ENCODE peak calls at places on chromosomes 1 and 21, in nine cellular contexts. Z is heart right ventricle; L is NCI-H524; B is renal cortical epithelial cell; J is T-cell; C is left ventricle myocardium inferior; M is activated effector memory CD4-positive, alpha-beta T cell treated with anti-CD3 and anti-CD28 coated beads, Interleukin-2, amount 50 U/mL, for 16 hours; N is HS-5; Y is NCI-H1092. O is an unnamed sample.

GRCh38 chr1:221778535-221779142 is 36.8 kb upstream of the DUSP10 start:
- DNase-seq in J (peak), Y (no peak), Z (no peak), L (no peak), B (no peak), N (no peak), M (peak), C (no peak), O (no peak)

GRCh38 chr1:219151467-219151866 is 22.2 kb upstream of the LYPLAL1 start:
- DNase-seq in N (no peak), Y (no peak), L (no peak), J (no peak), M (no peak), Z (no peak), B (no peak), C (no peak), O (no peak)

GRCh38 chr1:151314137-151314875 is 12.9 kb downstream of the PI4KB start:
- DNase-seq in C (peak), Z (peak), J (no peak), Y (no peak), N (peak), B (peak), L (no peak), M (no peak), O (peak)

GRCh38 chr1:215710340-215710971 is 143.4 kb downstream of the KCTD3 start:
- DNase-seq in Z (no peak), B (peak), Y (peak), C (no peak), L (peak), M (no peak), J (no peak), N (no peak), O (no peak)

GRCh38 chr21:33731447-33731846 is 89.1 kb downstream of the ITSN1 start:
- DNase-seq in Z (no peak), M (no peak), B (no peak), L (no peak), J (no peak), Y (no peak), C (no peak), N (no peak), O (no peak)

GRCh38 chr1:218392717-218393116 is 47.6 kb downstream of the TGFB2 start:
- DNase-seq in L (no peak), C (no peak), M (no peak), J (no peak), Z (no peak), B (peak), N (no peak), Y (no peak), O (no peak)

GRCh38 chr1:232196042-232196441 is 433.9 kb downstream of the SIPA1L2 start:
- DNase-seq in J (no peak), Y (no peak), N (no peak), C (no peak), B (no peak), M (no peak), Z (no peak), L (no peak), O (no peak)

GRCh38 chr1:233277637-233278413 is 17.7 kb downstream of the PCNX2 start:
- DNase-seq in N (no peak), M (no peak), Y (no peak), Z (no peak), C (no peak), L (no peak), B (no peak), J (no peak), O (no peak)

GRCh38 chr1:203672354-203672753 is 45.7 kb downstream of the ATP2B4 start:
- DNase-seq in M (no peak), C (peak), Z (peak), J (no peak), N (no peak), L (no peak), Y (peak), B (no peak), O (peak)

GRCh38 chr1:44962729-44963128 is 23.7 kb downstream of the EIF2B3 start:
- DNase-seq in C (no peak), N (no peak), M (no peak), Z (no peak), L (peak), B (no peak), Y (no peak), J (no peak), O (no peak)

GRCh38 chr1:228000836-228001563 is 5.8 kb upstream of the WNT3A start:
- DNase-seq in J (no peak), L (no peak), Y (no peak), B (no peak), Z (no peak), N (no peak), M (peak), C (no peak), O (no peak)

GRCh38 chr1:93613895-93614294 is 67.7 kb downstream of the BCAR3 start:
- DNase-seq in N (no peak), M (no peak), C (peak), L (no peak), Y (peak), Z (peak), J (no peak), B (no peak), O (no peak)

GRCh38 chr21:42619841-42620240 is 33.6 kb upstream of the PDE9A start:
- DNase-seq in L (no peak), N (no peak), C (no peak), B (no peak), M (no peak), Z (no peak), Y (no peak), J (no peak), O (no peak)

GRCh38 chr1:227920896-227921295 is 26.8 kb downstream of the WNT9A start:
- DNase-seq in C (no peak), J (no peak), M (no peak), Y (no peak), N (no peak), L (no peak), B (no peak), Z (no peak), O (no peak)

GRCh38 chr1:6959491-6959890 is 174.2 kb downstream of the CAMTA1 start:
- DNase-seq in C (no peak), B (no peak), Z (no peak), L (no peak), M (no peak), J (no peak), N (no peak), Y (no peak), O (no peak)

GRCh38 chr1:151176514-151177045 is 799 bp upstream of the TMOD4 start:
- DNase-seq in Z (no peak), L (no peak), B (no peak), Y (no peak), J (no peak), M (no peak), N (no peak), C (no peak), O (no peak)

O was measured in occipital lobe.